ENCODE peak calls at places on chromosomes 2 and 18, in seven cellular contexts. One of them, this sample, is unnamed.

GRCh38 chr2:29923110-29923721 is 1.8 kb upstream of the ALK start:
- DNase-seq in activated effector memory CD4-positive, alpha-beta T cell treated with anti-CD3 and anti-CD28 coated beads, Interleukin-2, amount 50 U/mL, for 16 hours: peak
- DNase-seq in germinal center: peak
- DNase-seq in A172: peak
- DNase-seq in HuH-7.5: peak
- DNase-seq in stomach: peak
- DNase-seq in effector memory CD8-positive, alpha-beta T cell: peak
- DNase-seq in this sample: peak

GRCh38 chr2:101041413-101041812 is 39.3 kb downstream of the RPL31 start:
- DNase-seq in stomach: no peak
- DNase-seq in activated effector memory CD4-positive, alpha-beta T cell treated with anti-CD3 and anti-CD28 coated beads, Interleukin-2, amount 50 U/mL, for 16 hours: no peak
- DNase-seq in A172: no peak
- DNase-seq in HuH-7.5: no peak
- DNase-seq in effector memory CD8-positive, alpha-beta T cell: no peak
- DNase-seq in germinal center: no peak
- DNase-seq in this sample: no peak

GRCh38 chr18:35045808-35046207 is 4.6 kb downstream of the MAPRE2 start:
- DNase-seq in activated effector memory CD4-positive, alpha-beta T cell treated with anti-CD3 and anti-CD28 coated beads, Interleukin-2, amount 50 U/mL, for 16 hours: no peak
- DNase-seq in A172: no peak
- DNase-seq in effector memory CD8-positive, alpha-beta T cell: no peak
- DNase-seq in HuH-7.5: no peak
- DNase-seq in germinal center: no peak
- DNase-seq in stomach: no peak
- DNase-seq in this sample: no peak

GRCh38 chr2:12615509-12615908 is 101.2 kb upstream of the TRIB2 start:
- DNase-seq in HuH-7.5: no peak
- DNase-seq in effector memory CD8-positive, alpha-beta T cell: no peak
- DNase-seq in A172: no peak
- DNase-seq in germinal center: no peak
- DNase-seq in stomach: no peak
- DNase-seq in activated effector memory CD4-positive, alpha-beta T cell treated with anti-CD3 and anti-CD28 coated beads, Interleukin-2, amount 50 U/mL, for 16 hours: no peak
- DNase-seq in this sample: no peak

GRCh38 chr2:25316101-25316500 is 25.6 kb downstream of the DNMT3A start:
- DNase-seq in HuH-7.5: no peak
- DNase-seq in stomach: no peak
- DNase-seq in A172: no peak
- DNase-seq in effector memory CD8-positive, alpha-beta T cell: no peak
- DNase-seq in activated effector memory CD4-positive, alpha-beta T cell treated with anti-CD3 and anti-CD28 coated beads, Interleukin-2, amount 50 U/mL, for 16 hours: no peak
- DNase-seq in germinal center: no peak
- DNase-seq in this sample: no peak

GRCh38 chr2:51994123-51994788 is 962.3 kb upstream of the NRXN1 start:
- DNase-seq in activated effector memory CD4-positive, alpha-beta T cell treated with anti-CD3 and anti-CD28 coated beads, Interleukin-2, amount 50 U/mL, for 16 hours: no peak
- DNase-seq in germinal center: no peak
- DNase-seq in effector memory CD8-positive, alpha-beta T cell: no peak
- DNase-seq in A172: no peak
- DNase-seq in HuH-7.5: no peak
- DNase-seq in stomach: no peak
- DNase-seq in this sample: no peak

GRCh38 chr18:79856119-79857080 is 58.7 kb downstream of the KCNG2 start:
- DNase-seq in effector memory CD8-positive, alpha-beta T cell: no peak
- DNase-seq in A172: no peak
- DNase-seq in activated effector memory CD4-positive, alpha-beta T cell treated with anti-CD3 and anti-CD28 coated beads, Interleukin-2, amount 50 U/mL, for 16 hours: peak
- DNase-seq in HuH-7.5: no peak
- DNase-seq in stomach: no peak
- DNase-seq in germinal center: peak
- DNase-seq in this sample: no peak

GRCh38 chr2:3527886-3528785 is 8.8 kb upstream of the ADI1 start:
- DNase-seq in stomach: no peak
- DNase-seq in HuH-7.5: no peak
- DNase-seq in germinal center: no peak
- DNase-seq in A172: no peak
- DNase-seq in effector memory CD8-positive, alpha-beta T cell: no peak
- DNase-seq in activated effector memory CD4-positive, alpha-beta T cell treated with anti-CD3 and anti-CD28 coated beads, Interleukin-2, amount 50 U/mL, for 16 hours: no peak
- DNase-seq in this sample: no peak

GRCh38 chr2:100476606-100477005 is 6.3 kb downstream of the NMS start:
- DNase-seq in A172: no peak
- DNase-seq in germinal center: no peak
- DNase-seq in effector memory CD8-positive, alpha-beta T cell: no peak
- DNase-seq in stomach: no peak
- DNase-seq in activated effector memory CD4-positive, alpha-beta T cell treated with anti-CD3 and anti-CD28 coated beads, Interleukin-2, amount 50 U/mL, for 16 hours: no peak
- DNase-seq in HuH-7.5: no peak
- DNase-seq in this sample: no peak

GRCh38 chr18:76476665-76477561 is 18.1 kb downstream of the ZNF516 start:
- DNase-seq in activated effector memory CD4-positive, alpha-beta T cell treated with anti-CD3 and anti-CD28 coated beads, Interleukin-2, amount 50 U/mL, for 16 hours: no peak
- DNase-seq in germinal center: no peak
- DNase-seq in HuH-7.5: no peak
- DNase-seq in A172: peak
- DNase-seq in effector memory CD8-positive, alpha-beta T cell: no peak
- DNase-seq in stomach: no peak
- DNase-seq in this sample: no peak

GRCh38 chr2:110977388-110977787 is 143.3 kb upstream of the BCL2L11 start:
- DNase-seq in activated effector memory CD4-positive, alpha-beta T cell treated with anti-CD3 and anti-CD28 coated beads, Interleukin-2, amount 50 U/mL, for 16 hours: no peak
- DNase-seq in effector memory CD8-positive, alpha-beta T cell: no peak
- DNase-seq in germinal center: no peak
- DNase-seq in stomach: no peak
- DNase-seq in HuH-7.5: no peak
- DNase-seq in A172: no peak
- DNase-seq in this sample: no peak

GRCh38 chr2:174013310-174013751 is 48.2 kb upstream of the SP3 start:
- DNase-seq in activated effector memory CD4-positive, alpha-beta T cell treated with anti-CD3 and anti-CD28 coated beads, Interleukin-2, amount 50 U/mL, for 16 hours: no peak
- DNase-seq in A172: no peak
- DNase-seq in stomach: no peak
- DNase-seq in effector memory CD8-positive, alpha-beta T cell: no peak
- DNase-seq in HuH-7.5: no peak
- DNase-seq in germinal center: no peak
- DNase-seq in this sample: peak

GRCh38 chr18:76131738-76132137 is 363.3 kb downstream of the ZNF516 start:
- DNase-seq in activated effector memory CD4-positive, alpha-beta T cell treated with anti-CD3 and anti-CD28 coated beads, Interleukin-2, amount 50 U/mL, for 16 hours: no peak
- DNase-seq in A172: peak
- DNase-seq in effector memory CD8-positive, alpha-beta T cell: no peak
- DNase-seq in germinal center: no peak
- DNase-seq in HuH-7.5: no peak
- DNase-seq in stomach: no peak
- DNase-seq in this sample: no peak

GRCh38 chr18:49072524-49072934 is 121.8 kb upstream of the SMAD7 start:
- DNase-seq in effector memory CD8-positive, alpha-beta T cell: no peak
- DNase-seq in HuH-7.5: peak
- DNase-seq in A172: no peak
- DNase-seq in activated effector memory CD4-positive, alpha-beta T cell treated with anti-CD3 and anti-CD28 coated beads, Interleukin-2, amount 50 U/mL, for 16 hours: no peak
- DNase-seq in germinal center: no peak
- DNase-seq in stomach: peak
- DNase-seq in this sample: no peak

GRCh38 chr2:124050833-124051497 is 25.9 kb downstream of the CNTNAP5 start:
- DNase-seq in stomach: no peak
- DNase-seq in activated effector memory CD4-positive, alpha-beta T cell treated with anti-CD3 and anti-CD28 coated beads, Interleukin-2, amount 50 U/mL, for 16 hours: no peak
- DNase-seq in HuH-7.5: no peak
- DNase-seq in effector memory CD8-positive, alpha-beta T cell: no peak
- DNase-seq in A172: no peak
- DNase-seq in germinal center: no peak
- DNase-seq in this sample: no peak

GRCh38 chr2:175282300-175282699 is 100.8 kb upstream of the ATP5MC3 start:
- DNase-seq in activated effector memory CD4-positive, alpha-beta T cell treated with anti-CD3 and anti-CD28 coated beads, Interleukin-2, amount 50 U/mL, for 16 hours: no peak
- DNase-seq in HuH-7.5: peak
- DNase-seq in effector memory CD8-positive, alpha-beta T cell: no peak
- DNase-seq in A172: peak
- DNase-seq in stomach: no peak
- DNase-seq in germinal center: peak
- DNase-seq in this sample: no peak

GRCh38 chr2:43034242-43034619 is 192.2 kb downstream of the ZFP36L2 start:
- DNase-seq in effector memory CD8-positive, alpha-beta T cell: no peak
- DNase-seq in stomach: no peak
- DNase-seq in HuH-7.5: no peak
- DNase-seq in A172: no peak
- DNase-seq in germinal center: no peak
- DNase-seq in activated effector memory CD4-positive, alpha-beta T cell treated with anti-CD3 and anti-CD28 coated beads, Interleukin-2, amount 50 U/mL, for 16 hours: no peak
- DNase-seq in this sample: no peak

GRCh38 chr18:55384551-55385275 is 203.3 kb downstream of the TCF4 start:
- DNase-seq in A172: peak
- DNase-seq in HuH-7.5: no peak
- DNase-seq in activated effector memory CD4-positive, alpha-beta T cell treated with anti-CD3 and anti-CD28 coated beads, Interleukin-2, amount 50 U/mL, for 16 hours: no peak
- DNase-seq in stomach: no peak
- DNase-seq in effector memory CD8-positive, alpha-beta T cell: no peak
- DNase-seq in germinal center: peak
- DNase-seq in this sample: no peak

GRCh38 chr2:126674075-126674744 is 18.3 kb downstream of the GYPC start:
- DNase-seq in germinal center: no peak
- DNase-seq in activated effector memory CD4-positive, alpha-beta T cell treated with anti-CD3 and anti-CD28 coated beads, Interleukin-2, amount 50 U/mL, for 16 hours: no peak
- DNase-seq in A172: no peak
- DNase-seq in stomach: no peak
- DNase-seq in HuH-7.5: no peak
- DNase-seq in effector memory CD8-positive, alpha-beta T cell: no peak
- DNase-seq in this sample: no peak

GRCh38 chr2:120384486-120385354 is 38.8 kb downstream of the INHBB start:
- DNase-seq in effector memory CD8-positive, alpha-beta T cell: no peak
- DNase-seq in stomach: no peak
- DNase-seq in HuH-7.5: peak
- DNase-seq in A172: no peak
- DNase-seq in activated effector memory CD4-positive, alpha-beta T cell treated with anti-CD3 and anti-CD28 coated beads, Interleukin-2, amount 50 U/mL, for 16 hours: no peak
- DNase-seq in germinal center: no peak
- DNase-seq in this sample: peak

GRCh38 chr2:179951680-179952079 is 55.4 kb downstream of the CWC22 start:
- DNase-seq in stomach: no peak
- DNase-seq in activated effector memory CD4-positive, alpha-beta T cell treated with anti-CD3 and anti-CD28 coated beads, Interleukin-2, amount 50 U/mL, for 16 hours: no peak
- DNase-seq in effector memory CD8-positive, alpha-beta T cell: no peak
- DNase-seq in HuH-7.5: no peak
- DNase-seq in A172: no peak
- DNase-seq in germinal center: no peak
- DNase-seq in this sample: no peak

GRCh38 chr18:36211612-36212065 is 24.3 kb downstream of the MOCOS start:
- DNase-seq in HuH-7.5: no peak
- DNase-seq in A172: peak
- DNase-seq in germinal center: no peak
- DNase-seq in stomach: no peak
- DNase-seq in effector memory CD8-positive, alpha-beta T cell: no peak
- DNase-seq in activated effector memory CD4-positive, alpha-beta T cell treated with anti-CD3 and anti-CD28 coated beads, Interleukin-2, amount 50 U/mL, for 16 hours: no peak
- DNase-seq in this sample: no peak

GRCh38 chr2:191995285-191995684 is 148.4 kb upstream of the CAVIN2 start:
- DNase-seq in germinal center: no peak
- DNase-seq in A172: no peak
- DNase-seq in effector memory CD8-positive, alpha-beta T cell: no peak
- DNase-seq in HuH-7.5: no peak
- DNase-seq in activated effector memory CD4-positive, alpha-beta T cell treated with anti-CD3 and anti-CD28 coated beads, Interleukin-2, amount 50 U/mL, for 16 hours: no peak
- DNase-seq in stomach: no peak
- DNase-seq in this sample: no peak

GRCh38 chr2:23241106-23241505 is 143.9 kb upstream of the KLHL29 start:
- DNase-seq in stomach: no peak
- DNase-seq in activated effector memory CD4-positive, alpha-beta T cell treated with anti-CD3 and anti-CD28 coated beads, Interleukin-2, amount 50 U/mL, for 16 hours: no peak
- DNase-seq in HuH-7.5: no peak
- DNase-seq in A172: no peak
- DNase-seq in effector memory CD8-positive, alpha-beta T cell: no peak
- DNase-seq in germinal center: no peak
- DNase-seq in this sample: no peak

GRCh38 chr18:56935531-56936040 is 211.3 kb upstream of the BOD1L2 start:
- DNase-seq in A172: no peak
- DNase-seq in effector memory CD8-positive, alpha-beta T cell: no peak
- DNase-seq in activated effector memory CD4-positive, alpha-beta T cell treated with anti-CD3 and anti-CD28 coated beads, Interleukin-2, amount 50 U/mL, for 16 hours: no peak
- DNase-seq in HuH-7.5: no peak
- DNase-seq in stomach: no peak
- DNase-seq in germinal center: no peak
- DNase-seq in this sample: no peak

GRCh38 chr18:55420665-55420964 is 167.4 kb downstream of the TCF4 start:
- DNase-seq in germinal center: peak
- DNase-seq in effector memory CD8-positive, alpha-beta T cell: no peak
- DNase-seq in HuH-7.5: no peak
- DNase-seq in stomach: no peak
- DNase-seq in A172: no peak
- DNase-seq in activated effector memory CD4-positive, alpha-beta T cell treated with anti-CD3 and anti-CD28 coated beads, Interleukin-2, amount 50 U/mL, for 16 hours: no peak
- DNase-seq in this sample: no peak

GRCh38 chr18:36534154-36534688 is 236.7 kb downstream of the FHOD3 start:
- DNase-seq in stomach: no peak
- DNase-seq in effector memory CD8-positive, alpha-beta T cell: no peak
- DNase-seq in HuH-7.5: no peak
- DNase-seq in A172: no peak
- DNase-seq in germinal center: no peak
- DNase-seq in activated effector memory CD4-positive, alpha-beta T cell treated with anti-CD3 and anti-CD28 coated beads, Interleukin-2, amount 50 U/mL, for 16 hours: no peak
- DNase-seq in this sample: no peak

GRCh38 chr2:71277536-71278103 is 50.7 kb upstream of the PAIP2B start:
- DNase-seq in A172: peak
- DNase-seq in stomach: no peak
- DNase-seq in activated effector memory CD4-positive, alpha-beta T cell treated with anti-CD3 and anti-CD28 coated beads, Interleukin-2, amount 50 U/mL, for 16 hours: peak
- DNase-seq in effector memory CD8-positive, alpha-beta T cell: no peak
- DNase-seq in HuH-7.5: no peak
- DNase-seq in germinal center: peak
- DNase-seq in this sample: no peak

GRCh38 chr2:168465594-168465993 is 9.5 kb downstream of the CERS6 start:
- DNase-seq in effector memory CD8-positive, alpha-beta T cell: no peak
- DNase-seq in activated effector memory CD4-positive, alpha-beta T cell treated with anti-CD3 and anti-CD28 coated beads, Interleukin-2, amount 50 U/mL, for 16 hours: no peak
- DNase-seq in HuH-7.5: no peak
- DNase-seq in stomach: no peak
- DNase-seq in germinal center: no peak
- DNase-seq in A172: no peak
- DNase-seq in this sample: no peak

GRCh38 chr2:97748397-97748796 is 35.0 kb downstream of the ZAP70 start:
- DNase-seq in activated effector memory CD4-positive, alpha-beta T cell treated with anti-CD3 and anti-CD28 coated beads, Interleukin-2, amount 50 U/mL, for 16 hours: peak
- DNase-seq in stomach: no peak
- DNase-seq in HuH-7.5: peak
- DNase-seq in effector memory CD8-positive, alpha-beta T cell: peak
- DNase-seq in germinal center: peak
- DNase-seq in A172: peak
- DNase-seq in this sample: no peak

GRCh38 chr2:219486424-219486959 is 12.2 kb upstream of the GMPPA start:
- DNase-seq in activated effector memory CD4-positive, alpha-beta T cell treated with anti-CD3 and anti-CD28 coated beads, Interleukin-2, amount 50 U/mL, for 16 hours: no peak
- DNase-seq in germinal center: no peak
- DNase-seq in effector memory CD8-positive, alpha-beta T cell: no peak
- DNase-seq in A172: no peak
- DNase-seq in stomach: no peak
- DNase-seq in HuH-7.5: no peak
- DNase-seq in this sample: no peak